ENCODE peak calls at places on chromosomes 13 and 19, in four cellular contexts. O is mammary epithelial cell, M is K562, A is SK-N-SH. C is an unnamed sample.

GRCh38 chr13:31756346-31756745 is 17.0 kb downstream of the RXFP2 start:
- DNase-seq in O (peak), M (no peak), A (no peak), C (no peak)

GRCh38 chr19:13207237-13208130 is 57.3 kb downstream of the IER2 start:
- DNase-seq in O (no peak), M (no peak), A (no peak), C (peak)

GRCh38 chr13:21046203-21046602 is 15.2 kb downstream of the LATS2 start:
- DNase-seq in O (no peak), M (no peak), A (no peak), C (no peak)

GRCh38 chr19:42313840-42314755 is 989 bp downstream of the TMEM145 start:
- DNase-seq in O (no peak), M (no peak), A (peak), C (peak)

GRCh38 chr19:33641261-33641660 is 19.5 kb downstream of the CHST8 start:
- DNase-seq in O (no peak), M (no peak), A (no peak), C (no peak)

GRCh38 chr19:18281082-18282020 is at the start of gene JUND:
- DNase-seq in O (peak), M (peak), A (peak), C (peak)

GRCh38 chr13:59409651-59410200 is 754.0 kb downstream of the DIAPH3 start:
- DNase-seq in O (no peak), M (no peak), A (no peak), C (no peak)

GRCh38 chr13:43728411-43728810 is 58.4 kb downstream of the ENOX1 start:
- DNase-seq in O (no peak), M (no peak), A (no peak), C (no peak)

GRCh38 chr13:106349080-106349841 is 186.2 kb downstream of the EFNB2 start:
- DNase-seq in O (peak), M (no peak), A (peak), C (no peak)

GRCh38 chr19:49932731-49933131 is 3.4 kb upstream of the NUP62 start:
- DNase-seq in O (no peak), M (no peak), A (no peak), C (no peak)

GRCh38 chr13:77022341-77022740 is 4.6 kb downstream of the FBXL3 start:
- DNase-seq in O (no peak), M (no peak), A (no peak), C (no peak)

GRCh38 chr13:46665630-46666482 is 112.9 kb downstream of the LRCH1 start:
- DNase-seq in O (no peak), M (no peak), A (peak), C (no peak)

GRCh38 chr13:39401756-39402155 is 201.2 kb downstream of the LHFPL6 start:
- DNase-seq in O (no peak), M (peak), A (no peak), C (no peak)

GRCh38 chr13:102877285-102877684 is 31.5 kb downstream of the ERCC5 start:
- DNase-seq in O (peak), M (no peak), A (no peak), C (no peak)

GRCh38 chr19:55585658-55586339 is 5.2 kb upstream of the ZNF579 start:
- DNase-seq in O (no peak), M (no peak), A (peak), C (peak)

GRCh38 chr19:34096020-34096915 is 76.0 kb upstream of the LSM14A start:
- DNase-seq in O (peak), M (peak), A (peak), C (peak)

GRCh38 chr19:56927791-56928207 is 87.3 kb upstream of the PEG3 start:
- DNase-seq in O (no peak), M (no peak), A (no peak), C (no peak)

GRCh38 chr13:50075619-50076097 is 60.4 kb downstream of the KCNRG start:
- DNase-seq in O (peak), M (no peak), A (peak), C (peak)

GRCh38 chr19:11125994-11126685 is 29.4 kb downstream of the SPC24 start:
- DNase-seq in O (no peak), M (peak), A (peak), C (peak)

DNA sequence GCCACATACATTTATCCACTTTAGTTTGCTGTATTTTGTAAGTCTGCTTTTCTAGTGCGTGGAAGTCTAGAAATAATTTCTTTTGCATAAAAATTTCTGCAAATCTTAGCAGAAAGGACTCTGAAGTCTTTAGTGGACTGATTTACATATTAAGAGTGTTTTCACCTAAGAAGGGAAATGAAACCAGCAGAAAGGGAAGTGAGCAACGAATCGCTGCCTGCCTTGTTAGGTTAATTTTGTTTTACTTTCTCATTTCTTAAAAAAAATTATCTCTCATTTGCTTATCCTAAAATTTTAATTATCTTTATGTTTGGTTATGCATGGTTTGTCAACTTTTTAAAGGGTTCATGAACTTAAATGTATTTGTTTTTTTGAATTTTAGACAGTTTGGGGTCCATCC is 767 bp upstream of the GPR18 start:
- DNase-seq in O (no peak), M (no peak), A (no peak), C (peak)
- H3K9ac ChIP-seq in O (no peak), M (no peak), A (no peak), C (peak)

GRCh38 chr19:5680437-5681368 is at the start of the genes HSD11B1L and MICOS13:
- DNase-seq in O (peak), M (peak), A (peak), C (peak)
- H2AFZ ChIP-seq in O (peak), M (peak), A (peak), C (peak)

GRCh38 chr13:113472355-113473025 is 18.0 kb downstream of the DCUN1D2 start:
- DNase-seq in O (no peak), M (no peak), A (no peak), C (no peak)
- H3K4me3 ChIP-seq in O (no peak), M (no peak), A (no peak), C (no peak)

GRCh38 chr19:45125360-45125759 is 32.4 kb downstream of the PPP1R37 start:
- DNase-seq in O (no peak), M (no peak), A (no peak), C (no peak)

GRCh38 chr19:45125975-45126493 is 33.1 kb downstream of the PPP1R37 start:
- DNase-seq in O (peak), M (peak), A (peak), C (peak)

GRCh38 chr19:45122832-45123231 is 29.9 kb downstream of the PPP1R37 start:
- DNase-seq in O (no peak), M (no peak), A (no peak), C (no peak)

GRCh38 chr19:45123440-45123850 is 30.5 kb downstream of the PPP1R37 start:
- DNase-seq in O (peak), M (no peak), A (no peak), C (no peak)

GRCh38 chr19:45124021-45124420 is 31.0 kb downstream of the PPP1R37 start:
- DNase-seq in O (no peak), M (no peak), A (no peak), C (no peak)
- H3K9ac ChIP-seq in O (no peak), M (no peak), A (no peak), C (no peak)

C was measured in Karpas-422.